ENCODE peak calls at places on chromosomes 1 and 21, in six cellular contexts. H, M, E, I, P and Z are unnamed samples.

GRCh38 chr1:35377553-35377952 is 109.0 kb downstream of the ZMYM4 start:
- DNase-seq in H (no peak), M (no peak), E (no peak), I (no peak), P (no peak), Z (no peak)

GRCh38 chr1:171366816-171367215 is 52.8 kb downstream of the FMO4 start:
- DNase-seq in H (no peak), M (no peak), E (no peak), I (no peak), P (no peak), Z (no peak)

GRCh38 chr1:214808845-214809460 is 206.0 kb downstream of the CENPF start:
- DNase-seq in H (no peak), M (peak), E (no peak), I (peak), P (no peak), Z (no peak)

GRCh38 chr1:81590171-81590570 is 210.6 kb upstream of the ADGRL2 start:
- DNase-seq in H (no peak), M (no peak), E (no peak), I (no peak), P (no peak), Z (no peak)

GRCh38 chr1:169091480-169091941 is 15.0 kb upstream of the ATP1B1 start:
- DNase-seq in H (no peak), M (no peak), E (no peak), I (no peak), P (no peak), Z (no peak)

GRCh38 chr1:222861057-222861456 is 46.2 kb downstream of the DISP1 start:
- DNase-seq in H (no peak), M (no peak), E (no peak), I (no peak), P (no peak), Z (no peak)

GRCh38 chr1:150615346-150616201 is 13.8 kb downstream of the ENSA start:
- DNase-seq in H (no peak), M (no peak), E (no peak), I (no peak), P (no peak), Z (no peak)

GRCh38 chr1:93080424-93080823 is 1.3 kb downstream of the MTF2 start:
- DNase-seq in H (peak), M (peak), E (peak), I (peak), P (peak), Z (peak)

GRCh38 chr1:33093004-33093403 is 12.1 kb downstream of the AZIN2 start:
- DNase-seq in H (no peak), M (no peak), E (no peak), I (peak), P (no peak), Z (no peak)

GRCh38 chr1:230827081-230827681 is 41.1 kb downstream of the C1orf198 start:
- DNase-seq in H (no peak), M (no peak), E (no peak), I (no peak), P (no peak), Z (no peak)

GRCh38 chr1:66244429-66244828 is 289.5 kb upstream of the SGIP1 start:
- DNase-seq in H (no peak), M (no peak), E (no peak), I (no peak), P (no peak), Z (no peak)

GRCh38 chr1:228004331-228004871 is 2.4 kb upstream of the WNT3A start:
- DNase-seq in H (peak), M (peak), E (peak), I (peak), P (no peak), Z (no peak)

GRCh38 chr1:111202366-111202706 is 1.9 kb upstream of the DENND2D start:
- DNase-seq in H (no peak), M (no peak), E (no peak), I (no peak), P (no peak), Z (no peak)

GRCh38 chr1:4130096-4130495 is 230.0 kb upstream of the C1orf174 start:
- DNase-seq in H (no peak), M (no peak), E (no peak), I (no peak), P (no peak), Z (no peak)

GRCh38 chr1:234065794-234066447 is 161.4 kb downstream of the SLC35F3 start:
- DNase-seq in H (peak), M (peak), E (no peak), I (peak), P (peak), Z (peak)

GRCh38 chr1:29793101-29793546 is 556.8 kb downstream of the PTPRU start:
- DNase-seq in H (peak), M (peak), E (peak), I (peak), P (no peak), Z (peak)

GRCh38 chr1:239386453-239387303 is at the start of gene CHRM3:
- DNase-seq in H (peak), M (no peak), E (peak), I (peak), P (no peak), Z (peak)

GRCh38 chr1:41044197-41044596 is 22.7 kb upstream of the SLFNL1 start:
- DNase-seq in H (no peak), M (no peak), E (no peak), I (no peak), P (no peak), Z (no peak)

GRCh38 chr1:225880210-225880584 is 2.0 kb downstream of the TMEM63A start:
- DNase-seq in H (no peak), M (no peak), E (no peak), I (no peak), P (no peak), Z (no peak)

GRCh38 chr1:8055973-8056372 is 29.9 kb upstream of the ERRFI1 start:
- DNase-seq in H (no peak), M (peak), E (no peak), I (no peak), P (no peak), Z (no peak)

GRCh38 chr1:200873671-200874397 is 1.1 kb downstream of the GPR25 start:
- DNase-seq in H (no peak), M (no peak), E (no peak), I (peak), P (no peak), Z (no peak)

GRCh38 chr1:40449684-40450490 is at the start of gene ZFP69B:
- DNase-seq in H (peak), M (no peak), E (peak), I (peak), P (peak), Z (peak)

GRCh38 chr1:191929383-191929782 is 228.9 kb upstream of the RGS18 start:
- DNase-seq in H (no peak), M (no peak), E (no peak), I (peak), P (no peak), Z (no peak)

GRCh38 chr1:150268342-150268705 is 492 bp downstream of the APH1A start:
- DNase-seq in H (peak), M (no peak), E (no peak), I (no peak), P (no peak), Z (peak)

GRCh38 chr1:17004466-17005364 is 7.0 kb downstream of the ATP13A2 start:
- DNase-seq in H (peak), M (no peak), E (no peak), I (peak), P (no peak), Z (no peak)

GRCh38 chr1:24052119-24052695 is 59.7 kb downstream of the MYOM3 start:
- DNase-seq in H (no peak), M (no peak), E (no peak), I (no peak), P (no peak), Z (no peak)

GRCh38 chr1:160284782-160285344 is at the start of gene PEX19:
- DNase-seq in H (peak), M (peak), E (no peak), I (peak), P (peak), Z (peak)

GRCh38 chr1:99279525-99279924 is 15.2 kb downstream of the PLPPR4 start:
- DNase-seq in H (no peak), M (no peak), E (no peak), I (no peak), P (no peak), Z (no peak)

GRCh38 chr21:45886610-45887026 is 95.0 kb upstream of the COL6A1 start:
- DNase-seq in H (no peak), M (no peak), E (no peak), I (no peak), P (no peak), Z (no peak)

GRCh38 chr21:16134134-16134533 is 404.4 kb downstream of the USP25 start:
- DNase-seq in H (no peak), M (no peak), E (no peak), I (no peak), P (no peak), Z (no peak)

GRCh38 chr1:84899969-84900368 is 7.0 kb upstream of the LPAR3 start:
- DNase-seq in H (no peak), M (no peak), E (no peak), I (no peak), P (no peak), Z (no peak)

GRCh38 chr1:111776861-111777260 is 21.2 kb downstream of the DDX20 start:
- DNase-seq in H (no peak), M (no peak), E (no peak), I (no peak), P (no peak), Z (no peak)

GRCh38 chr1:177600936-177601335 is 368.9 kb downstream of the SEC16B start:
- DNase-seq in H (no peak), M (no peak), E (no peak), I (no peak), P (no peak), Z (no peak)
- TF ChIP-seq REST in H (no peak), M (no peak), E (no peak), I (no peak), P (no peak), Z (no peak)

GRCh38 chr1:55636691-55637090 is 421.5 kb upstream of the USP24 start:
- DNase-seq in H (no peak), M (no peak), E (no peak), I (no peak), P (no peak), Z (no peak)

GRCh38 chr1:55639526-55639925 is 424.4 kb upstream of the USP24 start:
- DNase-seq in H (no peak), M (no peak), E (no peak), I (no peak), P (no peak), Z (no peak)

GRCh38 chr1:55639051-55639450 is 423.9 kb upstream of the USP24 start:
- DNase-seq in H (no peak), M (no peak), E (no peak), I (no peak), P (no peak), Z (no peak)

GRCh38 chr1:55645286-55645685 is 430.1 kb upstream of the USP24 start:
- DNase-seq in H (no peak), M (no peak), E (no peak), I (no peak), P (no peak), Z (no peak)

DNA sequence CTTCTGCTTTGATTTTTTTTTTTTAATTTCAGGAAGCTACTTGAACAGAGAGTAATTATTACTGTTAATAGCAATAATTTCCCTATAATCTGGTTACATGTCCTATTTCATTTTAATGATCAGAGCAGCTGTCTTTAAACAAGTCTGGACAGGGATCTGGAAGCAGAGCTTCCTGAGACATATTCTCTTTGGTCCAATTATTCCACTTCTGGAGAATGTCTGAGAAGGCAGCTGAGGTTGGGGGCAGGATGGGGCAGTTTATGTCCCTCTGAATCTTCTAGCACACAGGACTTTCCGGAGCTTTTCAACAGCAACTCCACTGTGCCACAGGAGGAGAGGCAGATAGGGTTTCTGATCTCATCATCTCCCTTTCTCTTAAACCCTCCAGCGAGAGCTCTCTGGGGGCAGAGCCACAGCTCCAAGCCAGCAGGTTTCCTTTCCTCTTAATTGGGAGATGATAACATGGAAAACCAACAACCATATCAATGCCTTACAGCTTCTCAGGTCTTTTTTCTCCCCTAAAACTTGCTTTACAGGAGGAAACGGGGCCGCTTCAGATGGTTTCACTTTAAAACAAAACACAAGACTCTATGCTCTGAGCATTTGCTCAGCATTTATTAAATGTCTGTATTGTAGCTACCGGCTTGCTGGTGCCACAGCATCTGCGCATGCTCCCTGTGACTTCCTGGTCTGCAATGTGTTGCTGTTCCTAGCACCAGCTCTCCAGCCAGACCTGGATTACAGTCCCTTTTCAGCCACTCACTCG is 425.7 kb upstream of the USP24 start:
- DNase-seq in H (no peak), M (no peak), E (no peak), I (no peak), P (peak), Z (peak)
- TF ChIP-seq REST in H (no peak), M (no peak), E (no peak), I (no peak), P (no peak), Z (no peak)

GRCh38 chr21:36609654-36610053 is 89.3 kb upstream of the SIM2 start:
- DNase-seq in H (no peak), M (no peak), E (no peak), I (no peak), P (no peak), Z (no peak)
- TF ChIP-seq REST in H (no peak), M (no peak), E (no peak), I (no peak), P (no peak), Z (no peak)

GRCh38 chr1:198153103-198153502 is 3.7 kb upstream of the NEK7 start:
- DNase-seq in H (no peak), M (no peak), E (no peak), I (no peak), P (no peak), Z (no peak)
- TF ChIP-seq REST in H (no peak), M (no peak), E (no peak), I (no peak), P (no peak), Z (no peak)